ENCODE peak calls at places on chromosome 12, in five cellular contexts. T, U, A, O and Y are unnamed samples.

GRCh38 chr12:131369094-131369845 is 341.6 kb upstream of the SFSWAP start:
- DNase-seq in O (no peak), U (no peak), A (no peak), T (no peak), Y (peak; percentile 54)

GRCh38 chr12:75564398-75564797 is 53.0 kb upstream of the KRR1 start:
- DNase-seq in U (no peak), A (no peak), O (peak; percentile 91), T (no peak), Y (no peak)

GRCh38 chr12:1277905-1278304 is 286.9 kb downstream of the ERC1 start:
- DNase-seq in U (no peak), T (no peak), O (peak; percentile 48), A (peak; percentile 20), Y (no peak)

GRCh38 chr12:6211421-6211869 is 11.2 kb downstream of the CD9 start:
- DNase-seq in U (no peak), T (no peak), O (peak; percentile 51), A (no peak), Y (no peak)

GRCh38 chr12:68378859-68379628 is 46.9 kb upstream of the MDM1 start:
- DNase-seq in U (no peak), O (no peak), T (peak; percentile 32), A (no peak), Y (no peak)

GRCh38 chr12:96069511-96070231 is 34.3 kb upstream of the LTA4H start:
- DNase-seq in U (no peak), O (no peak), T (no peak), A (no peak), Y (no peak)

GRCh38 chr12:110860833-110861291 is 14.1 kb downstream of the CCDC63 start:
- DNase-seq in T (no peak), U (no peak), A (no peak), O (no peak), Y (no peak)

GRCh38 chr12:5661820-5662219 is 229.9 kb downstream of the NTF3 start:
- DNase-seq in A (no peak), U (no peak), T (no peak), O (peak; percentile 65), Y (no peak)

GRCh38 chr12:28026701-28027100 is 54.2 kb upstream of the PTHLH start:
- DNase-seq in U (no peak), A (no peak), T (no peak), O (peak; percentile 95), Y (no peak)

GRCh38 chr12:47346251-47347019 is 266.7 kb upstream of the AMIGO2 start:
- DNase-seq in U (peak; percentile 59), T (no peak), O (no peak), A (no peak), Y (no peak)

GRCh38 chr12:110807640-110808039 is 39.1 kb upstream of the CCDC63 start:
- DNase-seq in T (no peak), U (no peak), A (no peak), O (peak; percentile 34), Y (no peak)

GRCh38 chr12:65613692-65614091 is 210.6 kb upstream of the HMGA2 start:
- DNase-seq in O (no peak), U (no peak), A (no peak), T (no peak), Y (no peak)

GRCh38 chr12:130871286-130872178 is at the start of gene RAN:
- DNase-seq in O (peak; percentile 92), T (peak; percentile 89), A (peak; percentile 88), U (peak; percentile 98), Y (peak; percentile 33)

GRCh38 chr12:115230576-115230975 is 546.6 kb upstream of the TBX3 start:
- DNase-seq in U (no peak), T (no peak), A (no peak), O (no peak), Y (no peak)

GRCh38 chr12:127810026-127810425 is 456.9 kb upstream of the TMEM132C start:
- DNase-seq in O (peak; percentile 98), T (no peak), A (no peak), U (no peak), Y (no peak)

GRCh38 chr12:44381341-44381740 is 494.8 kb downstream of the NELL2 start:
- DNase-seq in T (no peak), A (no peak), O (no peak), U (no peak), Y (no peak)

GRCh38 chr12:92506460-92506859 is 196.3 kb upstream of the PLEKHG7 start:
- DNase-seq in O (peak; percentile 64), T (peak; percentile 31), U (no peak), A (no peak), Y (no peak)

GRCh38 chr12:84599539-84599938 is 313.1 kb downstream of the SLC6A15 start:
- DNase-seq in A (no peak), O (peak; percentile 13), T (peak; percentile 9), U (peak; percentile 20), Y (no peak)

GRCh38 chr12:131510431-131510830 is 200.5 kb upstream of the SFSWAP start:
- DNase-seq in U (no peak), O (no peak), A (no peak), T (no peak), Y (no peak)

GRCh38 chr12:26749781-26750180 is 83.2 kb downstream of the ITPR2 start:
- DNase-seq in O (no peak), T (no peak), U (no peak), A (no peak), Y (no peak)

GRCh38 chr12:99911076-99911475 is 73.7 kb downstream of the ANKS1B start:
- DNase-seq in T (no peak), O (peak; percentile 97), A (no peak), U (no peak), Y (peak; percentile 10)